ENCODE peak calls at places on chromosomes 4 and X, in six cellular contexts. N is NCI-H2081; Q is Caki2; U is NCI-H345; I is GM03348; C is CD4-positive, alpha-beta T cell. R is an unnamed sample.

GRCh38 chr4:124437853-124438495 is 274.6 kb downstream of the ANKRD50 start:
- DNase-seq in U (no peak), C (no peak), I (no peak), N (no peak), Q (no peak), R (no peak)

GRCh38 chrX:155666741-155667140 is 54.0 kb upstream of the TMLHE start:
- DNase-seq in C (no peak), Q (no peak), I (no peak), N (no peak), U (no peak), R (no peak)

GRCh38 chr4:169397762-169398161 is 127.0 kb upstream of the SH3RF1 start:
- DNase-seq in C (no peak), N (no peak), I (no peak), Q (no peak), U (peak; percentile 75), R (no peak)

GRCh38 chr4:88138561-88138960 is 19.9 kb downstream of the ABCG2 start:
- DNase-seq in I (peak; percentile 57), Q (peak; percentile 14), U (no peak), C (no peak), N (no peak), R (no peak)

GRCh38 chrX:135194684-135195083 is 23.5 kb upstream of the CT55 start:
- DNase-seq in Q (no peak), C (no peak), N (no peak), U (no peak), I (no peak), R (no peak)

GRCh38 chr4:129751646-129752045 is 655.7 kb downstream of the C4orf33 start:
- DNase-seq in C (no peak), N (no peak), Q (no peak), I (no peak), U (no peak), R (no peak)

GRCh38 chrX:24702362-24703184 is 8.9 kb downstream of the POLA1 start:
- DNase-seq in I (no peak), N (no peak), Q (no peak), C (no peak), U (no peak), R (no peak)

GRCh38 chr4:2363951-2364653 is 54.3 kb downstream of the ZFYVE28 start:
- DNase-seq in Q (no peak), N (no peak), C (no peak), I (no peak), U (no peak), R (no peak)

GRCh38 chrX:97405031-97405685 is 521.5 kb downstream of the RPA4 start:
- DNase-seq in C (no peak), I (no peak), N (no peak), U (no peak), Q (no peak), R (no peak)

GRCh38 chr4:26748805-26749204 is 111.8 kb upstream of the STIM2 start:
- DNase-seq in I (no peak), Q (no peak), N (no peak), U (no peak), C (no peak), R (no peak)

GRCh38 chr4:154658680-154659402 is 46.4 kb upstream of the FGG start:
- DNase-seq in U (no peak), N (no peak), C (no peak), I (no peak), Q (no peak), R (no peak)

GRCh38 chr4:121182296-121182695 is 18.2 kb upstream of the TNIP3 start:
- DNase-seq in Q (no peak), U (no peak), I (peak; percentile 29), C (no peak), N (no peak), R (no peak)

GRCh38 chr4:97123573-97123972 is 1019.7 kb downstream of the STPG2 start:
- DNase-seq in U (peak; percentile 3), N (no peak), C (no peak), Q (no peak), I (no peak), R (peak; percentile 78)

GRCh38 chr4:52987401-52988056 is 125.4 kb downstream of the RASL11B start:
- DNase-seq in I (no peak), Q (peak; percentile 2), U (no peak), C (no peak), N (no peak), R (no peak)

GRCh38 chr4:139509727-139510410 is 46.1 kb downstream of the SETD7 start:
- DNase-seq in C (no peak), U (no peak), N (no peak), I (no peak), Q (peak; percentile 34), R (no peak)

GRCh38 chr4:88752754-88753153 is 55.1 kb upstream of the NAP1L5 start:
- DNase-seq in I (no peak), U (no peak), N (no peak), C (no peak), Q (no peak), R (no peak)

GRCh38 chr4:102439835-102440234 is 61.3 kb upstream of the NFKB1 start:
- DNase-seq in N (no peak), I (peak; percentile 67), U (no peak), C (no peak), Q (peak; percentile 33), R (no peak)

GRCh38 chrX:19563746-19564145 is 48.4 kb upstream of the MAP3K15 start:
- DNase-seq in N (no peak), I (no peak), Q (no peak), C (no peak), U (no peak), R (no peak)

GRCh38 chr4:8229341-8229975 is 30.4 kb downstream of the SH3TC1 start:
- DNase-seq in C (peak; percentile 31), U (no peak), N (no peak), I (no peak), Q (no peak), R (no peak)

GRCh38 chr4:5524451-5524850 is 183.9 kb downstream of the EVC2 start:
- DNase-seq in U (no peak), N (no peak), Q (no peak), I (no peak), C (no peak), R (no peak)

GRCh38 chr4:40630335-40631021 is 814 bp upstream of the RBM47 start:
- DNase-seq in N (no peak), Q (peak; percentile 75), C (no peak), I (no peak), U (no peak), R (no peak)

GRCh38 chr4:4426511-4427477 is 39.9 kb downstream of the NSG1 start:
- DNase-seq in C (no peak), U (no peak), N (no peak), Q (no peak), I (no peak), R (no peak)

GRCh38 chr4:173417833-173418232 is 18.9 kb upstream of the SCRG1 start:
- DNase-seq in U (no peak), C (no peak), I (no peak), Q (no peak), N (no peak), R (no peak)

GRCh38 chrX:790780-791360 is 160.3 kb downstream of the SHOX start:
- DNase-seq in U (no peak), Q (no peak), C (no peak), N (no peak), I (no peak), R (no peak)

GRCh38 chr4:24810016-24810415 is 14.6 kb downstream of the SOD3 start:
- DNase-seq in C (no peak), I (peak; percentile 36), N (no peak), Q (no peak), U (no peak), R (no peak)

GRCh38 chr4:115113382-115114106 is at the start of gene NDST4:
- DNase-seq in Q (peak; percentile 55), C (no peak), U (peak; percentile 58), N (peak; percentile 52), I (peak; percentile 7), R (peak; percentile 88)

GRCh38 chrX:129404670-129405008 is 118.7 kb downstream of the SMARCA1 start:
- DNase-seq in Q (peak; percentile 8), I (no peak), C (no peak), N (no peak), U (no peak), R (no peak)

GRCh38 chrX:134821370-134821769 is 163.1 kb upstream of the PLAC1 start:
- DNase-seq in Q (no peak), U (no peak), N (no peak), C (no peak), I (peak; percentile 63), R (no peak)

GRCh38 chrX:40685352-40685918 is 38.1 kb upstream of the CXorf38 start:
- DNase-seq in C (no peak), U (no peak), N (no peak), I (no peak), Q (no peak), R (no peak)

GRCh38 chr4:54230479-54231418 is 1.7 kb downstream of the PDGFRA start:
- DNase-seq in Q (no peak), N (no peak), C (no peak), I (peak; percentile 65), U (peak; percentile 20), R (peak; percentile 35)

GRCh38 chrX:87425618-87426017 is 92.0 kb upstream of the KLHL4 start:
- DNase-seq in C (no peak), U (no peak), N (no peak), Q (no peak), I (no peak), R (no peak)

GRCh38 chr4:152398060-152398459 is 137.8 kb downstream of the FBXW7 start:
- DNase-seq in C (no peak), U (no peak), Q (no peak), I (peak; percentile 13), N (no peak), R (peak; percentile 9)

GRCh38 chrX:30779453-30780030 is 109.5 kb downstream of the TAB3 start:
- DNase-seq in U (no peak), Q (no peak), N (no peak), C (no peak), I (no peak), R (no peak)

GRCh38 chr4:26838055-26838842 is 22.4 kb upstream of the STIM2 start:
- DNase-seq in Q (no peak), N (no peak), U (no peak), C (no peak), I (no peak), R (no peak)

GRCh38 chr4:997375-998071 is 4.3 kb upstream of the SLC26A1 start:
- DNase-seq in C (no peak), N (no peak), Q (no peak), U (no peak), I (peak; percentile 77), R (no peak)

GRCh38 chrX:55794420-55794819 is 76.9 kb downstream of the RRAGB start:
- DNase-seq in I (no peak), N (no peak), C (no peak), Q (no peak), U (no peak), R (no peak)

GRCh38 chr4:8846864-8847263 is 24.8 kb downstream of the HMX1 start:
- DNase-seq in N (no peak), U (no peak), I (no peak), Q (no peak), C (no peak), R (no peak)

GRCh38 chr4:89838005-89838404 is 1.0 kb upstream of the SNCA start:
- DNase-seq in N (peak; percentile 2), Q (no peak), C (no peak), I (no peak), U (peak; percentile 28), R (no peak)

GRCh38 chrX:149570668-149571067 is 16.6 kb downstream of the MAGEA9B start:
- DNase-seq in N (no peak), Q (no peak), U (no peak), C (no peak), I (peak; percentile 26), R (no peak)

R was measured in NCI-H748 treated with DMSO at 0.1 percent for 48 hours.